ENCODE peak calls at places on chromosome 11, in ten cellular contexts. One of them, this sample, is unnamed.

GRCh38 chr11:96306933-96307747 is 35.9 kb downstream of the MAML2 start:
- DNase-seq in NCI-H524: no peak
- DNase-seq in CD4-positive, CD25-positive, alpha-beta regulatory T cell: no peak
- DNase-seq in immature natural killer cell: no peak
- DNase-seq in activated CD4-positive, alpha-beta T cell treated with anti-CD3 and anti-CD28 coated beads, Interleukin-2, amount 10 ng/mL, durations not matched to agents 24 days and 14 days: peak
- DNase-seq in left ventricle myocardium inferior: peak
- DNase-seq in OCI-M1: peak
- DNase-seq in AG10803: peak
- DNase-seq in OCI-LY7: no peak
- DNase-seq in EL: peak
- DNase-seq in this sample: no peak

GRCh38 chr11:61908730-61909622 is 8.4 kb downstream of the RAB3IL1 start:
- DNase-seq in NCI-H524: no peak
- DNase-seq in CD4-positive, CD25-positive, alpha-beta regulatory T cell: no peak
- DNase-seq in immature natural killer cell: no peak
- DNase-seq in activated CD4-positive, alpha-beta T cell treated with anti-CD3 and anti-CD28 coated beads, Interleukin-2, amount 10 ng/mL, durations not matched to agents 24 days and 14 days: no peak
- DNase-seq in left ventricle myocardium inferior: peak
- DNase-seq in OCI-M1: peak
- DNase-seq in AG10803: no peak
- DNase-seq in OCI-LY7: no peak
- DNase-seq in EL: no peak
- DNase-seq in this sample: peak

GRCh38 chr11:121870202-121871045 is 245.6 kb downstream of the BLID start:
- DNase-seq in NCI-H524: peak
- DNase-seq in CD4-positive, CD25-positive, alpha-beta regulatory T cell: no peak
- DNase-seq in immature natural killer cell: no peak
- DNase-seq in activated CD4-positive, alpha-beta T cell treated with anti-CD3 and anti-CD28 coated beads, Interleukin-2, amount 10 ng/mL, durations not matched to agents 24 days and 14 days: no peak
- DNase-seq in left ventricle myocardium inferior: no peak
- DNase-seq in OCI-M1: no peak
- DNase-seq in AG10803: peak
- DNase-seq in OCI-LY7: no peak
- DNase-seq in EL: peak
- DNase-seq in this sample: no peak

GRCh38 chr11:25633230-25633629 is 698.7 kb upstream of the ANO3 start:
- DNase-seq in NCI-H524: no peak
- DNase-seq in CD4-positive, CD25-positive, alpha-beta regulatory T cell: no peak
- DNase-seq in immature natural killer cell: no peak
- DNase-seq in activated CD4-positive, alpha-beta T cell treated with anti-CD3 and anti-CD28 coated beads, Interleukin-2, amount 10 ng/mL, durations not matched to agents 24 days and 14 days: no peak
- DNase-seq in left ventricle myocardium inferior: no peak
- DNase-seq in OCI-M1: no peak
- DNase-seq in AG10803: no peak
- DNase-seq in OCI-LY7: no peak
- DNase-seq in EL: no peak
- DNase-seq in this sample: no peak

GRCh38 chr11:46673713-46674462 is 26.5 kb downstream of the ARHGAP1 start:
- DNase-seq in NCI-H524: no peak
- DNase-seq in CD4-positive, CD25-positive, alpha-beta regulatory T cell: no peak
- DNase-seq in immature natural killer cell: no peak
- DNase-seq in activated CD4-positive, alpha-beta T cell treated with anti-CD3 and anti-CD28 coated beads, Interleukin-2, amount 10 ng/mL, durations not matched to agents 24 days and 14 days: no peak
- DNase-seq in left ventricle myocardium inferior: no peak
- DNase-seq in OCI-M1: no peak
- DNase-seq in AG10803: no peak
- DNase-seq in OCI-LY7: no peak
- DNase-seq in EL: no peak
- DNase-seq in this sample: no peak

GRCh38 chr11:129287920-129288319 is 87.7 kb upstream of the BARX2 start:
- DNase-seq in NCI-H524: no peak
- DNase-seq in CD4-positive, CD25-positive, alpha-beta regulatory T cell: no peak
- DNase-seq in immature natural killer cell: no peak
- DNase-seq in activated CD4-positive, alpha-beta T cell treated with anti-CD3 and anti-CD28 coated beads, Interleukin-2, amount 10 ng/mL, durations not matched to agents 24 days and 14 days: no peak
- DNase-seq in left ventricle myocardium inferior: no peak
- DNase-seq in OCI-M1: no peak
- DNase-seq in AG10803: no peak
- DNase-seq in OCI-LY7: no peak
- DNase-seq in EL: no peak
- DNase-seq in this sample: no peak

GRCh38 chr11:69344570-69345145 is 50.7 kb downstream of the MYEOV start:
- DNase-seq in NCI-H524: peak
- DNase-seq in CD4-positive, CD25-positive, alpha-beta regulatory T cell: no peak
- DNase-seq in immature natural killer cell: no peak
- DNase-seq in activated CD4-positive, alpha-beta T cell treated with anti-CD3 and anti-CD28 coated beads, Interleukin-2, amount 10 ng/mL, durations not matched to agents 24 days and 14 days: peak
- DNase-seq in left ventricle myocardium inferior: no peak
- DNase-seq in OCI-M1: no peak
- DNase-seq in AG10803: no peak
- DNase-seq in OCI-LY7: no peak
- DNase-seq in EL: no peak
- DNase-seq in this sample: no peak

GRCh38 chr11:8717544-8717875 is 34.9 kb downstream of the RPL27A start:
- DNase-seq in NCI-H524: no peak
- DNase-seq in CD4-positive, CD25-positive, alpha-beta regulatory T cell: no peak
- DNase-seq in immature natural killer cell: no peak
- DNase-seq in activated CD4-positive, alpha-beta T cell treated with anti-CD3 and anti-CD28 coated beads, Interleukin-2, amount 10 ng/mL, durations not matched to agents 24 days and 14 days: no peak
- DNase-seq in left ventricle myocardium inferior: no peak
- DNase-seq in OCI-M1: no peak
- DNase-seq in AG10803: no peak
- DNase-seq in OCI-LY7: no peak
- DNase-seq in EL: no peak
- DNase-seq in this sample: no peak

GRCh38 chr11:67442504-67443398 is 525 bp downstream of the CORO1B start:
- DNase-seq in NCI-H524: no peak
- DNase-seq in CD4-positive, CD25-positive, alpha-beta regulatory T cell: no peak
- DNase-seq in immature natural killer cell: no peak
- DNase-seq in activated CD4-positive, alpha-beta T cell treated with anti-CD3 and anti-CD28 coated beads, Interleukin-2, amount 10 ng/mL, durations not matched to agents 24 days and 14 days: no peak
- DNase-seq in left ventricle myocardium inferior: no peak
- DNase-seq in OCI-M1: peak
- DNase-seq in AG10803: no peak
- DNase-seq in OCI-LY7: peak
- DNase-seq in EL: no peak
- DNase-seq in this sample: no peak

GRCh38 chr11:10809373-10810199 is 860 bp upstream of the EIF4G2 start:
- DNase-seq in NCI-H524: peak
- DNase-seq in CD4-positive, CD25-positive, alpha-beta regulatory T cell: peak
- DNase-seq in immature natural killer cell: no peak
- DNase-seq in activated CD4-positive, alpha-beta T cell treated with anti-CD3 and anti-CD28 coated beads, Interleukin-2, amount 10 ng/mL, durations not matched to agents 24 days and 14 days: peak
- DNase-seq in left ventricle myocardium inferior: no peak
- DNase-seq in OCI-M1: peak
- DNase-seq in AG10803: peak
- DNase-seq in OCI-LY7: peak
- DNase-seq in EL: peak
- DNase-seq in this sample: peak

GRCh38 chr11:16403448-16403803 is 47.1 kb upstream of the SOX6 start:
- DNase-seq in NCI-H524: no peak
- DNase-seq in CD4-positive, CD25-positive, alpha-beta regulatory T cell: no peak
- DNase-seq in immature natural killer cell: no peak
- DNase-seq in activated CD4-positive, alpha-beta T cell treated with anti-CD3 and anti-CD28 coated beads, Interleukin-2, amount 10 ng/mL, durations not matched to agents 24 days and 14 days: no peak
- DNase-seq in left ventricle myocardium inferior: no peak
- DNase-seq in OCI-M1: no peak
- DNase-seq in AG10803: no peak
- DNase-seq in OCI-LY7: no peak
- DNase-seq in EL: no peak
- DNase-seq in this sample: no peak

GRCh38 chr11:61803889-61804647 is 11.4 kb downstream of the FEN1 start:
- DNase-seq in NCI-H524: no peak
- DNase-seq in CD4-positive, CD25-positive, alpha-beta regulatory T cell: no peak
- DNase-seq in immature natural killer cell: no peak
- DNase-seq in activated CD4-positive, alpha-beta T cell treated with anti-CD3 and anti-CD28 coated beads, Interleukin-2, amount 10 ng/mL, durations not matched to agents 24 days and 14 days: no peak
- DNase-seq in left ventricle myocardium inferior: no peak
- DNase-seq in OCI-M1: no peak
- DNase-seq in AG10803: no peak
- DNase-seq in OCI-LY7: no peak
- DNase-seq in EL: no peak
- DNase-seq in this sample: no peak